ENCODE peak calls at places on chromosomes 12 and 14, in six cellular contexts. One of them, this sample, is unnamed.

GRCh38 chr12:103884316-103884715 is 43.3 kb upstream of the NT5DC3 start:
- DNase-seq in M059J: peak
- DNase-seq in stimulated activated CD8-positive, alpha-beta memory T cell treated with anti-CD3 and anti-CD28 coated beads, Interleukin-7, amount 100 ng/mL, for 1 hour: no peak
- DNase-seq in GM12865: peak
- DNase-seq in effector memory CD4-positive, alpha-beta T cell: no peak
- DNase-seq in nucleus accumbens: no peak
- DNase-seq in this sample: peak

GRCh38 chr14:72907327-72907826 is 13.5 kb upstream of the DPF3 start:
- DNase-seq in nucleus accumbens: no peak
- DNase-seq in GM12865: no peak
- DNase-seq in M059J: peak
- DNase-seq in stimulated activated CD8-positive, alpha-beta memory T cell treated with anti-CD3 and anti-CD28 coated beads, Interleukin-7, amount 100 ng/mL, for 1 hour: no peak
- DNase-seq in effector memory CD4-positive, alpha-beta T cell: no peak
- DNase-seq in this sample: no peak

GRCh38 chr12:94644141-94644575 is 6.2 kb downstream of the TMCC3 start:
- DNase-seq in stimulated activated CD8-positive, alpha-beta memory T cell treated with anti-CD3 and anti-CD28 coated beads, Interleukin-7, amount 100 ng/mL, for 1 hour: no peak
- DNase-seq in effector memory CD4-positive, alpha-beta T cell: no peak
- DNase-seq in GM12865: peak
- DNase-seq in nucleus accumbens: no peak
- DNase-seq in M059J: peak
- DNase-seq in this sample: peak

GRCh38 chr14:54435500-54435981 is 5.6 kb downstream of the CNIH1 start:
- DNase-seq in M059J: peak
- DNase-seq in nucleus accumbens: no peak
- DNase-seq in stimulated activated CD8-positive, alpha-beta memory T cell treated with anti-CD3 and anti-CD28 coated beads, Interleukin-7, amount 100 ng/mL, for 1 hour: no peak
- DNase-seq in effector memory CD4-positive, alpha-beta T cell: no peak
- DNase-seq in GM12865: peak
- DNase-seq in this sample: peak

GRCh38 chr14:102000902-102001301 is 36.5 kb downstream of the DYNC1H1 start:
- DNase-seq in nucleus accumbens: no peak
- DNase-seq in stimulated activated CD8-positive, alpha-beta memory T cell treated with anti-CD3 and anti-CD28 coated beads, Interleukin-7, amount 100 ng/mL, for 1 hour: no peak
- DNase-seq in effector memory CD4-positive, alpha-beta T cell: no peak
- DNase-seq in M059J: no peak
- DNase-seq in GM12865: no peak
- DNase-seq in this sample: no peak

GRCh38 chr14:34103176-34103575 is 152.3 kb upstream of the EGLN3 start:
- DNase-seq in GM12865: no peak
- DNase-seq in effector memory CD4-positive, alpha-beta T cell: no peak
- DNase-seq in stimulated activated CD8-positive, alpha-beta memory T cell treated with anti-CD3 and anti-CD28 coated beads, Interleukin-7, amount 100 ng/mL, for 1 hour: no peak
- DNase-seq in nucleus accumbens: no peak
- DNase-seq in M059J: no peak
- DNase-seq in this sample: no peak

GRCh38 chr12:65269603-65270002 is 8.9 kb upstream of the MSRB3 start:
- DNase-seq in stimulated activated CD8-positive, alpha-beta memory T cell treated with anti-CD3 and anti-CD28 coated beads, Interleukin-7, amount 100 ng/mL, for 1 hour: no peak
- DNase-seq in GM12865: no peak
- DNase-seq in nucleus accumbens: no peak
- DNase-seq in M059J: peak
- DNase-seq in effector memory CD4-positive, alpha-beta T cell: no peak
- DNase-seq in this sample: no peak

GRCh38 chr14:68249534-68250517 is 430.2 kb downstream of the RAD51B start:
- DNase-seq in M059J: peak
- DNase-seq in effector memory CD4-positive, alpha-beta T cell: no peak
- DNase-seq in stimulated activated CD8-positive, alpha-beta memory T cell treated with anti-CD3 and anti-CD28 coated beads, Interleukin-7, amount 100 ng/mL, for 1 hour: no peak
- DNase-seq in GM12865: no peak
- DNase-seq in nucleus accumbens: no peak
- DNase-seq in this sample: peak

GRCh38 chr14:102925646-102926045 is 3.2 kb downstream of the AMN start:
- DNase-seq in GM12865: no peak
- DNase-seq in M059J: no peak
- DNase-seq in nucleus accumbens: no peak
- DNase-seq in effector memory CD4-positive, alpha-beta T cell: no peak
- DNase-seq in stimulated activated CD8-positive, alpha-beta memory T cell treated with anti-CD3 and anti-CD28 coated beads, Interleukin-7, amount 100 ng/mL, for 1 hour: no peak
- DNase-seq in this sample: no peak

GRCh38 chr14:100824156-100824555 is 1.8 kb upstream of the MEG3 start:
- DNase-seq in nucleus accumbens: peak
- DNase-seq in M059J: no peak
- DNase-seq in effector memory CD4-positive, alpha-beta T cell: no peak
- DNase-seq in GM12865: no peak
- DNase-seq in stimulated activated CD8-positive, alpha-beta memory T cell treated with anti-CD3 and anti-CD28 coated beads, Interleukin-7, amount 100 ng/mL, for 1 hour: no peak
- DNase-seq in this sample: no peak

GRCh38 chr12:19893514-19893913 is 454.2 kb downstream of the AEBP2 start:
- DNase-seq in M059J: peak
- DNase-seq in stimulated activated CD8-positive, alpha-beta memory T cell treated with anti-CD3 and anti-CD28 coated beads, Interleukin-7, amount 100 ng/mL, for 1 hour: no peak
- DNase-seq in GM12865: peak
- DNase-seq in nucleus accumbens: no peak
- DNase-seq in effector memory CD4-positive, alpha-beta T cell: no peak
- DNase-seq in this sample: peak

GRCh38 chr14:98501335-98501734 is 770.7 kb downstream of the BCL11B start:
- DNase-seq in M059J: no peak
- DNase-seq in stimulated activated CD8-positive, alpha-beta memory T cell treated with anti-CD3 and anti-CD28 coated beads, Interleukin-7, amount 100 ng/mL, for 1 hour: no peak
- DNase-seq in nucleus accumbens: no peak
- DNase-seq in GM12865: no peak
- DNase-seq in effector memory CD4-positive, alpha-beta T cell: no peak
- DNase-seq in this sample: peak

GRCh38 chr12:111626230-111626629 is 27.1 kb upstream of the ATXN2 start:
- DNase-seq in GM12865: no peak
- DNase-seq in effector memory CD4-positive, alpha-beta T cell: no peak
- DNase-seq in stimulated activated CD8-positive, alpha-beta memory T cell treated with anti-CD3 and anti-CD28 coated beads, Interleukin-7, amount 100 ng/mL, for 1 hour: no peak
- DNase-seq in nucleus accumbens: no peak
- DNase-seq in M059J: no peak
- DNase-seq in this sample: no peak

GRCh38 chr12:9646794-9647622 is 22.5 kb upstream of the CLEC2D start:
- DNase-seq in nucleus accumbens: no peak
- DNase-seq in effector memory CD4-positive, alpha-beta T cell: no peak
- DNase-seq in GM12865: peak
- DNase-seq in M059J: peak
- DNase-seq in stimulated activated CD8-positive, alpha-beta memory T cell treated with anti-CD3 and anti-CD28 coated beads, Interleukin-7, amount 100 ng/mL, for 1 hour: no peak
- DNase-seq in this sample: no peak

GRCh38 chr12:57554897-57555296 is 5.1 kb downstream of the KIF5A start:
- DNase-seq in nucleus accumbens: no peak
- DNase-seq in effector memory CD4-positive, alpha-beta T cell: no peak
- DNase-seq in GM12865: no peak
- DNase-seq in M059J: no peak
- DNase-seq in stimulated activated CD8-positive, alpha-beta memory T cell treated with anti-CD3 and anti-CD28 coated beads, Interleukin-7, amount 100 ng/mL, for 1 hour: no peak
- DNase-seq in this sample: no peak

GRCh38 chr12:14554281-14555008 is 13.2 kb downstream of the PLBD1 start:
- DNase-seq in GM12865: no peak
- DNase-seq in effector memory CD4-positive, alpha-beta T cell: no peak
- DNase-seq in stimulated activated CD8-positive, alpha-beta memory T cell treated with anti-CD3 and anti-CD28 coated beads, Interleukin-7, amount 100 ng/mL, for 1 hour: no peak
- DNase-seq in nucleus accumbens: peak
- DNase-seq in M059J: peak
- DNase-seq in this sample: peak

GRCh38 chr14:88562532-88562830 is 356 bp upstream of the ZC3H14 start:
- DNase-seq in GM12865: no peak
- DNase-seq in nucleus accumbens: no peak
- DNase-seq in stimulated activated CD8-positive, alpha-beta memory T cell treated with anti-CD3 and anti-CD28 coated beads, Interleukin-7, amount 100 ng/mL, for 1 hour: no peak
- DNase-seq in effector memory CD4-positive, alpha-beta T cell: no peak
- DNase-seq in M059J: no peak
- DNase-seq in this sample: no peak

GRCh38 chr12:106417926-106418910 is 60.7 kb downstream of the POLR3B start:
- DNase-seq in nucleus accumbens: no peak
- DNase-seq in GM12865: no peak
- DNase-seq in M059J: peak
- DNase-seq in stimulated activated CD8-positive, alpha-beta memory T cell treated with anti-CD3 and anti-CD28 coated beads, Interleukin-7, amount 100 ng/mL, for 1 hour: no peak
- DNase-seq in effector memory CD4-positive, alpha-beta T cell: no peak
- DNase-seq in this sample: peak

GRCh38 chr14:89231426-89232113 is 185.5 kb downstream of the FOXN3 start:
- DNase-seq in GM12865: no peak
- DNase-seq in effector memory CD4-positive, alpha-beta T cell: no peak
- DNase-seq in M059J: no peak
- DNase-seq in nucleus accumbens: no peak
- DNase-seq in stimulated activated CD8-positive, alpha-beta memory T cell treated with anti-CD3 and anti-CD28 coated beads, Interleukin-7, amount 100 ng/mL, for 1 hour: no peak
- DNase-seq in this sample: no peak

GRCh38 chr14:22556990-22557623 is 31.9 kb downstream of the DAD1 start:
- DNase-seq in M059J: peak
- DNase-seq in stimulated activated CD8-positive, alpha-beta memory T cell treated with anti-CD3 and anti-CD28 coated beads, Interleukin-7, amount 100 ng/mL, for 1 hour: peak
- DNase-seq in effector memory CD4-positive, alpha-beta T cell: peak
- DNase-seq in GM12865: peak
- DNase-seq in nucleus accumbens: peak
- DNase-seq in this sample: peak

GRCh38 chr12:86148071-86148470 is 108.1 kb downstream of the MGAT4C start:
- DNase-seq in effector memory CD4-positive, alpha-beta T cell: no peak
- DNase-seq in GM12865: no peak
- DNase-seq in stimulated activated CD8-positive, alpha-beta memory T cell treated with anti-CD3 and anti-CD28 coated beads, Interleukin-7, amount 100 ng/mL, for 1 hour: no peak
- DNase-seq in M059J: no peak
- DNase-seq in nucleus accumbens: no peak
- DNase-seq in this sample: peak

GRCh38 chr12:123055281-123055766 is 74.8 kb downstream of the ARL6IP4 start:
- DNase-seq in GM12865: no peak
- DNase-seq in nucleus accumbens: no peak
- DNase-seq in stimulated activated CD8-positive, alpha-beta memory T cell treated with anti-CD3 and anti-CD28 coated beads, Interleukin-7, amount 100 ng/mL, for 1 hour: no peak
- DNase-seq in M059J: no peak
- DNase-seq in effector memory CD4-positive, alpha-beta T cell: no peak
- DNase-seq in this sample: no peak

GRCh38 chr14:55915464-55915863 is 202.7 kb upstream of the PELI2 start:
- DNase-seq in effector memory CD4-positive, alpha-beta T cell: no peak
- DNase-seq in nucleus accumbens: no peak
- DNase-seq in stimulated activated CD8-positive, alpha-beta memory T cell treated with anti-CD3 and anti-CD28 coated beads, Interleukin-7, amount 100 ng/mL, for 1 hour: no peak
- DNase-seq in GM12865: no peak
- DNase-seq in M059J: peak
- DNase-seq in this sample: no peak

GRCh38 chr14:81169267-81169666 is 51.5 kb downstream of the GTF2A1 start:
- DNase-seq in nucleus accumbens: no peak
- DNase-seq in stimulated activated CD8-positive, alpha-beta memory T cell treated with anti-CD3 and anti-CD28 coated beads, Interleukin-7, amount 100 ng/mL, for 1 hour: no peak
- DNase-seq in M059J: no peak
- DNase-seq in GM12865: no peak
- DNase-seq in effector memory CD4-positive, alpha-beta T cell: no peak
- DNase-seq in this sample: no peak

GRCh38 chr12:46921754-46922113 is 95.9 kb upstream of the SLC38A4 start:
- DNase-seq in nucleus accumbens: no peak
- DNase-seq in M059J: no peak
- DNase-seq in stimulated activated CD8-positive, alpha-beta memory T cell treated with anti-CD3 and anti-CD28 coated beads, Interleukin-7, amount 100 ng/mL, for 1 hour: no peak
- DNase-seq in effector memory CD4-positive, alpha-beta T cell: no peak
- DNase-seq in GM12865: no peak
- DNase-seq in this sample: no peak

GRCh38 chr12:4423528-4424195 is 22.0 kb downstream of the FGF6 start:
- DNase-seq in effector memory CD4-positive, alpha-beta T cell: no peak
- DNase-seq in stimulated activated CD8-positive, alpha-beta memory T cell treated with anti-CD3 and anti-CD28 coated beads, Interleukin-7, amount 100 ng/mL, for 1 hour: no peak
- DNase-seq in GM12865: no peak
- DNase-seq in M059J: no peak
- DNase-seq in nucleus accumbens: no peak
- DNase-seq in this sample: no peak

GRCh38 chr14:104462651-104463630 is 116.6 kb upstream of the C14orf180 start:
- DNase-seq in GM12865: no peak
- DNase-seq in M059J: peak
- DNase-seq in nucleus accumbens: no peak
- DNase-seq in effector memory CD4-positive, alpha-beta T cell: no peak
- DNase-seq in stimulated activated CD8-positive, alpha-beta memory T cell treated with anti-CD3 and anti-CD28 coated beads, Interleukin-7, amount 100 ng/mL, for 1 hour: no peak
- DNase-seq in this sample: peak

GRCh38 chr14:54117401-54117800 is 160.8 kb upstream of the BMP4 start:
- DNase-seq in GM12865: no peak
- DNase-seq in effector memory CD4-positive, alpha-beta T cell: no peak
- DNase-seq in M059J: no peak
- DNase-seq in stimulated activated CD8-positive, alpha-beta memory T cell treated with anti-CD3 and anti-CD28 coated beads, Interleukin-7, amount 100 ng/mL, for 1 hour: no peak
- DNase-seq in nucleus accumbens: no peak
- DNase-seq in this sample: no peak

GRCh38 chr14:74619672-74620131 is 7.7 kb upstream of the LTBP2 start:
- DNase-seq in GM12865: no peak
- DNase-seq in M059J: peak
- DNase-seq in effector memory CD4-positive, alpha-beta T cell: no peak
- DNase-seq in nucleus accumbens: no peak
- DNase-seq in stimulated activated CD8-positive, alpha-beta memory T cell treated with anti-CD3 and anti-CD28 coated beads, Interleukin-7, amount 100 ng/mL, for 1 hour: no peak
- DNase-seq in this sample: peak